ENCODE peak calls at places on chromosomes 2 and 18, in nine cellular contexts. C, A, P, N, X, T, H, Y and J are unnamed samples.
A peak's percentile ranks its signal among the peaks of the same experiment; 100 is the strongest.

GRCh38 chr2:168920504-168921157 is 19.5 kb downstream of the G6PC2 start:
- DNase-seq in H (no peak), A (no peak), T (no peak), X (peak; percentile 63), C (no peak), Y (no peak), P (peak; percentile 30), N (peak; percentile 4), J (no peak)

GRCh38 chr2:13686262-13686661 is 946.3 kb upstream of the LRATD1 start:
- DNase-seq in H (no peak), X (no peak), N (no peak), P (no peak), Y (no peak), T (no peak), C (no peak), A (no peak), J (no peak)

GRCh38 chr2:232325324-232326273 is 53.0 kb upstream of the ALPP start:
- DNase-seq in X (peak; percentile 56), Y (no peak), P (no peak), A (peak; percentile 43), T (peak; percentile 46), C (no peak), H (peak; percentile 92), N (no peak), J (no peak)

GRCh38 chr2:181742908-181743722 is 62.8 kb upstream of the NEUROD1 start:
- DNase-seq in C (no peak), H (no peak), P (peak; percentile 75), T (peak; percentile 50), X (peak; percentile 82), A (no peak), N (peak; percentile 7), Y (no peak), J (no peak)

GRCh38 chr2:164747786-164748433 is 93.7 kb downstream of the COBLL1 start:
- DNase-seq in T (no peak), C (no peak), Y (no peak), H (no peak), X (no peak), N (no peak), A (no peak), P (no peak), J (no peak)

GRCh38 chr18:2547477-2548087 is 23.7 kb downstream of the METTL4 start:
- DNase-seq in X (peak; percentile 85), A (no peak), T (peak; percentile 14), C (peak; percentile 15), N (no peak), Y (no peak), H (no peak), P (peak; percentile 46), J (no peak)

GRCh38 chr18:69636529-69637301 is 236.0 kb downstream of the DOK6 start:
- DNase-seq in Y (no peak), A (no peak), P (peak; percentile 40), H (no peak), T (no peak), C (no peak), X (no peak), N (no peak), J (no peak)

GRCh38 chr2:96083064-96083889 is 33.1 kb downstream of the ADRA2B start:
- DNase-seq in P (no peak), A (no peak), Y (no peak), N (no peak), C (no peak), X (no peak), T (no peak), H (peak; percentile 86), J (no peak)

GRCh38 chr2:71801969-71802368 is 345.7 kb downstream of the CYP26B1 start:
- DNase-seq in N (no peak), P (no peak), Y (no peak), A (no peak), T (peak; percentile 60), X (peak; percentile 77), C (no peak), H (no peak), J (no peak)

GRCh38 chr18:36314754-36315153 is 17.2 kb downstream of the FHOD3 start:
- DNase-seq in H (no peak), C (peak; percentile 22), P (no peak), X (peak; percentile 97), N (no peak), A (no peak), Y (no peak), T (peak; percentile 88), J (no peak)

GRCh38 chr2:17199741-17200140 is 318.5 kb downstream of the RAD51AP2 start:
- DNase-seq in X (no peak), N (no peak), T (no peak), P (peak; percentile 3), Y (no peak), A (no peak), C (no peak), H (no peak), J (no peak)

GRCh38 chr2:11082880-11083279 is 72.4 kb upstream of the SLC66A3 start:
- DNase-seq in C (no peak), Y (no peak), N (no peak), P (no peak), X (no peak), T (no peak), H (peak; percentile 15), A (no peak), J (no peak)

GRCh38 chr2:120105360-120105759 is 92.5 kb downstream of the EPB41L5 start:
- DNase-seq in C (no peak), Y (no peak), T (no peak), A (no peak), H (no peak), P (no peak), N (no peak), X (no peak), J (peak; percentile 5)

GRCh38 chr18:47204908-47205522 is 28.9 kb upstream of the IER3IP1 start:
- DNase-seq in N (peak; percentile 18), C (no peak), P (peak; percentile 38), H (no peak), Y (no peak), X (peak; percentile 59), A (peak; percentile 7), T (peak; percentile 41), J (no peak)

GRCh38 chr18:75221902-75222301 is 11.3 kb downstream of the TSHZ1 start:
- DNase-seq in T (no peak), N (no peak), H (no peak), A (no peak), C (no peak), Y (no peak), P (no peak), X (no peak), J (no peak)

GRCh38 chr2:27070653-27071276 is 689 bp downstream of the OST4 start:
- DNase-seq in T (no peak), N (no peak), A (no peak), X (no peak), P (no peak), C (no peak), Y (no peak), H (peak; percentile 51), J (no peak)

GRCh38 chr2:144583741-144584453 is 64.0 kb upstream of the ZEB2 start:
- DNase-seq in P (no peak), T (peak; percentile 74), N (no peak), H (no peak), A (no peak), C (peak; percentile 42), Y (no peak), X (peak; percentile 84), J (no peak)

GRCh38 chr2:86038291-86039081 is 67.2 kb downstream of the POLR1A start:
- DNase-seq in T (no peak), H (peak; percentile 69), Y (no peak), X (no peak), P (no peak), A (peak; percentile 39), C (no peak), N (peak; percentile 46), J (no peak)

GRCh38 chr2:10385501-10385900 is 62.6 kb downstream of the ODC1 start:
- DNase-seq in C (no peak), A (no peak), Y (no peak), P (no peak), X (no peak), H (no peak), N (no peak), T (no peak), J (no peak)

GRCh38 chr2:157194097-157194688 is 63.3 kb upstream of the GALNT5 start:
- DNase-seq in X (peak; percentile 88), Y (no peak), H (no peak), P (peak; percentile 45), C (no peak), A (no peak), T (peak; percentile 67), N (peak; percentile 9), J (peak; percentile 5)

GRCh38 chr18:46253498-46253897 is 149.3 kb downstream of the HAUS1 start:
- DNase-seq in Y (no peak), P (no peak), H (no peak), T (peak; percentile 39), A (no peak), C (no peak), N (no peak), X (peak; percentile 66), J (no peak)

GRCh38 chr2:86249176-86249842 is 50.1 kb downstream of the MRPL35 start:
- DNase-seq in Y (peak; percentile 43), H (no peak), P (no peak), C (no peak), X (peak; percentile 49), N (no peak), A (no peak), T (peak; percentile 16), J (no peak)

GRCh38 chr2:196318517-196319377 is 147.4 kb upstream of the STK17B start:
- DNase-seq in A (no peak), Y (no peak), X (no peak), H (no peak), N (no peak), C (no peak), T (no peak), P (no peak), J (no peak)